ENCODE peak calls at places on chromosomes 11 and 22, in five cellular contexts. A is left ventricle myocardium inferior; T is CD4-positive, alpha-beta T cell; N is cardiac fibroblast; U is colonic mucosa. I is an unnamed sample.

GRCh38 chr22:50150161-50151129 is 20.1 kb upstream of the PANX2 start:
- DNase-seq in A (no peak), T (no peak), N (no peak), U (no peak), I (peak)

GRCh38 chr11:95296165-95296564 is 65.2 kb upstream of the SESN3 start:
- DNase-seq in A (no peak), T (no peak), N (no peak), U (no peak), I (no peak)

GRCh38 chr11:94968334-94968958 is 4.9 kb downstream of the CWC15 start:
- DNase-seq in A (no peak), T (no peak), N (peak), U (no peak), I (no peak)

GRCh38 chr22:24134090-24134846 is 47.0 kb upstream of the SUSD2 start:
- DNase-seq in A (peak), T (peak), N (no peak), U (no peak), I (no peak)

GRCh38 chr11:117126223-117126965 is 17.7 kb upstream of the PAFAH1B2 start:
- DNase-seq in A (no peak), T (no peak), N (no peak), U (no peak), I (no peak)

GRCh38 chr11:34652191-34652958 is 31.5 kb downstream of the EHF start:
- DNase-seq in A (no peak), T (no peak), N (peak), U (no peak), I (no peak)

GRCh38 chr11:129320485-129320884 is 55.2 kb upstream of the BARX2 start:
- DNase-seq in A (no peak), T (no peak), N (no peak), U (no peak), I (no peak)

GRCh38 chr11:16607675-16608644 is 130.5 kb upstream of the C11orf58 start:
- DNase-seq in A (peak), T (no peak), N (no peak), U (peak), I (peak)

GRCh38 chr11:74380746-74381439 is 17.3 kb downstream of the PGM2L1 start:
- DNase-seq in A (no peak), T (no peak), N (no peak), U (peak), I (no peak)

GRCh38 chr11:61442616-61443015 is 12.7 kb downstream of the SDHAF2 start:
- DNase-seq in A (no peak), T (no peak), N (no peak), U (no peak), I (no peak)

GRCh38 chr22:25420471-25420924 is 144.0 kb upstream of the GRK3 start:
- DNase-seq in A (no peak), T (no peak), N (no peak), U (peak), I (no peak)

GRCh38 chr11:131888230-131888826 is 517.9 kb downstream of the NTM start:
- DNase-seq in A (no peak), T (no peak), N (peak), U (no peak), I (no peak)

GRCh38 chr11:133947298-133947905 is 9.4 kb downstream of the IGSF9B start:
- DNase-seq in A (peak), T (peak), N (peak), U (no peak), I (no peak)
- TF ChIP-seq CTCF in A (peak), T (peak), N (peak), U (no peak), I (peak)

DNA sequence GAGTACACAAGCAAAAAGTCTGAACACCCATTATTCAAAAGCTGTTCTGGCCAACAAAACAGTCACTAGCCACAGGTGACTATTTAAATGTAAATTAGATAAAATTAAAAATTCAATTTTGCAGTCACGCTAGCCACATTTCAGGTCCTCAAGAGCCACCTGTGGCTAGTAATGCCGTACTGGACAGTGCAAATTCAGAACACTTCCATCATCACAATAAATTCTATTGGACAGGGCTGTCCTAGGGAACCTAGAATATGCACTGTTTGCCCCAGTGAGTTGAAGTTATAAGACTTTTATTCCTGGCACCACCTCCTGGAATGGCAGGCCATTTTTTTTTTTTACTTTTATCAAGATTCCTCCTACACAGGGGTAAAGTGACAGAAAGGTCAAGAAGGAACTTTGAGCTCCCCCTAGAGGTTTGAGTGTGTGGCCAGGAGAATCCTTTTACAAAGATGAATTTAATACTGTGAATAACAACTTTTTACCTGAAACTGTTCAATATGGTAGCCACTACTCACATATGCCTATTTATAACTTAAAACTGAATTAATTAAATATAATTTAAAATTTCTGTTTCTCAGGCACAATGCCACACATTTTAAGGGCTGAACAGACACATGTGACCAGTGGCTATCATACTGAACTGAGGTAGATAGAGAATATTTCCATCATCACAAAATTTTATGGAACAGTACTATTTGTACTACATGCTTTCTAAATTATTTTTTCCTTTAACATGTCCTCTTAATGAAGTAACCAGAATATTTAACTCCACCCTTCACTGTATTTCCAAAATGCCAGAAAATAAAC is 6.5 kb downstream of the MSANTD2 start:
- DNase-seq in A (no peak), T (no peak), N (peak), U (peak), I (no peak)
- TF ChIP-seq CTCF in A (peak), T (peak), N (peak), U (peak), I (peak)

GRCh38 chr22:44677299-44678244 is 24.4 kb upstream of the PRR5 start:
- DNase-seq in A (no peak), T (no peak), N (no peak), U (no peak), I (no peak)

GRCh38 chr22:44678245-44678979 is 23.6 kb upstream of the PRR5 start:
- DNase-seq in A (no peak), T (no peak), N (no peak), U (no peak), I (no peak)

GRCh38 chr22:44680481-44680894 is 21.5 kb upstream of the PRR5 start:
- DNase-seq in A (no peak), T (no peak), N (no peak), U (no peak), I (peak)

GRCh38 chr22:44678980-44679647 is 22.9 kb upstream of the PRR5 start:
- DNase-seq in A (no peak), T (no peak), N (no peak), U (no peak), I (no peak)

GRCh38 chr22:44680058-44680457 is 21.9 kb upstream of the PRR5 start:
- DNase-seq in A (no peak), T (no peak), N (no peak), U (no peak), I (no peak)
- TF ChIP-seq CTCF in A (no peak), T (no peak), N (no peak), U (no peak), I (no peak)

GRCh38 chr11:26522912-26523610 is 49.0 kb downstream of the MUC15 start:
- DNase-seq in A (no peak), T (no peak), N (peak), U (no peak), I (no peak)
- TF ChIP-seq CTCF in A (no peak), T (no peak), N (peak), U (no peak), I (peak)